ENCODE peak calls at places on chromosomes 5 and 9, in four cellular contexts. R, K, F and L are unnamed samples. For H3K27me3 and H3K4me1, the result is how much of the 10 kb centered on the place peaks cover.

GRCh38 chr5:145243016-145243415 is 592.1 kb downstream of the PRELID2 start:
- DNase-seq in R (no peak), F (no peak), K (no peak), L (no peak)

GRCh38 chr5:113090336-113091106 is 113.9 kb downstream of the DCP2 start:
- DNase-seq in K (no peak), F (no peak), R (no peak), L (no peak)

GRCh38 chr5:68288756-68289134 is 73.2 kb downstream of the PIK3R1 start:
- DNase-seq in K (no peak), R (no peak), F (peak), L (no peak)

GRCh38 chr5:77906806-77907205 is 130.7 kb upstream of the TBCA start:
- DNase-seq in K (no peak), R (peak), F (no peak), L (no peak)

GRCh38 chr5:13211064-13211463 is 733.4 kb downstream of the DNAH5 start:
- DNase-seq in R (no peak), K (no peak), F (no peak), L (no peak)

GRCh38 chr5:159581502-159582249 is 251.4 kb upstream of the IL12B start:
- DNase-seq in K (peak), F (no peak), R (peak), L (no peak)

GRCh38 chr5:140175367-140176027 is 509 bp downstream of the CYSTM1 start:
- DNase-seq in F (peak), R (peak), K (peak), L (peak)

GRCh38 chr9:93111371-93112115 is 15.5 kb downstream of the CARD19 start:
- DNase-seq in F (peak), R (peak), K (no peak), L (peak)

GRCh38 chr5:40689442-40689841 is 9.7 kb downstream of the PTGER4 start:
- DNase-seq in R (peak), K (peak), F (no peak), L (no peak)

GRCh38 chr9:124721109-124721850 is 49.8 kb downstream of the NR6A1 start:
- DNase-seq in F (no peak), K (no peak), R (peak), L (no peak)

GRCh38 chr9:112334319-112334828 is 955 bp upstream of the PTBP3 start:
- DNase-seq in K (no peak), R (peak), F (no peak), L (no peak)

GRCh38 chr9:92439921-92440750 is 15.9 kb upstream of the OMD start:
- DNase-seq in K (no peak), F (no peak), R (peak), L (no peak)

GRCh38 chr5:36459191-36460135 is 146.9 kb upstream of the SLC1A3 start:
- DNase-seq in R (no peak), F (no peak), K (no peak), L (no peak)

GRCh38 chr9:91421987-91422765 is 1.5 kb downstream of the NFIL3 start:
- DNase-seq in K (peak), R (peak), F (no peak), L (no peak)

GRCh38 chr5:142680605-142681259 is 5.2 kb downstream of the FGF1 start:
- DNase-seq in K (no peak), R (peak), F (no peak), L (no peak)

GRCh38 chr5:107875834-107876233 is 205.1 kb upstream of the EFNA5 start:
- DNase-seq in F (no peak), K (no peak), R (peak), L (no peak)

GRCh38 chr9:110655723-110656641 is 12.6 kb upstream of the MUSK start:
- DNase-seq in R (peak), F (no peak), K (no peak), L (no peak)

GRCh38 chr9:112884721-112885120 is 6.0 kb downstream of the SLC46A2 start:
- DNase-seq in F (no peak), K (no peak), R (no peak), L (no peak)

GRCh38 chr9:134913713-134914500 is 3.8 kb downstream of the FCN1 start:
- DNase-seq in R (no peak), K (no peak), F (no peak), L (peak)

GRCh38 chr5:1013238-1013947 is 4.8 kb downstream of the NKD2 start:
- DNase-seq in F (peak), K (no peak), R (no peak), L (peak)

GRCh38 chr9:79120533-79121315 is 451.0 kb upstream of the TLE4 start:
- DNase-seq in F (no peak), K (no peak), R (peak), L (no peak)

GRCh38 chr9:110514861-110515260 is 64.7 kb downstream of the SVEP1 start:
- DNase-seq in R (no peak), F (no peak), K (no peak), L (no peak)

GRCh38 chr5:398475-399295 is 44.3 kb upstream of the EXOC3 start:
- DNase-seq in K (no peak), R (no peak), F (peak), L (peak)

GRCh38 chr9:79023134-79023577 is 548.6 kb upstream of the TLE4 start:
- DNase-seq in K (no peak), R (peak), F (no peak), L (no peak)

GRCh38 chr9:91073811-91074771 is 272.5 kb downstream of the SYK start:
- DNase-seq in R (no peak), K (no peak), F (no peak), L (no peak)

GRCh38 chr9:137163101-137163661 is 6.7 kb downstream of the LRRC26 start:
- DNase-seq in F (no peak), R (no peak), K (no peak), L (no peak)

GRCh38 chr9:113737414-113738271 is 138.5 kb upstream of the ZNF618 start:
- DNase-seq in R (peak), K (peak), F (no peak), L (no peak)

GRCh38 chr5:69504036-69504435 is 11.4 kb downstream of the OCLN start:
- DNase-seq in F (no peak), R (peak), K (no peak), L (no peak)

GRCh38 chr5:39255406-39255805 is 36.0 kb upstream of the FYB1 start:
- DNase-seq in K (no peak), F (no peak), R (no peak), L (no peak)

GRCh38 chr5:135705230-135705631 is 126.4 kb upstream of the CXCL14 start:
- DNase-seq in F (no peak), K (no peak), R (peak), L (no peak)

GRCh38 chr5:51811883-51812282 is 428.6 kb downstream of the ISL1 start:
- DNase-seq in K (no peak), F (no peak), R (no peak), L (no peak)

GRCh38 chr9:122367065-122367464 is 3.8 kb upstream of the PTGS1 start:
- DNase-seq in R (no peak), K (no peak), F (no peak), L (no peak)

GRCh38 chr5:109045710-109046109 is 298.0 kb downstream of the FER start:
- DNase-seq in F (no peak), K (no peak), R (peak), L (no peak)

GRCh38 chr5:130289132-130290088 is 385.1 kb downstream of the CHSY3 start:
- DNase-seq in F (no peak), R (no peak), K (no peak), L (no peak)

GRCh38 chr5:15376088-15376487 is 123.9 kb upstream of the FBXL7 start:
- DNase-seq in F (no peak), K (no peak), R (no peak), L (no peak)

GRCh38 chr5:12358371-12359090 is 454.3 kb upstream of the CTNND2 start:
- DNase-seq in R (no peak), K (no peak), F (no peak), L (no peak)

GRCh38 chr5:141628175-141628788 is 8.4 kb downstream of the HDAC3 start:
- DNase-seq in F (no peak), R (peak), K (no peak), L (no peak)

GRCh38 chr9:36762958-36763357 is 190.3 kb downstream of the MELK start:
- DNase-seq in K (no peak), R (no peak), F (no peak), L (peak)

GRCh38 chr9:36760667-36761066 is 188.0 kb downstream of the MELK start:
- DNase-seq in K (no peak), F (no peak), R (no peak), L (no peak)

GRCh38 chr9:36763778-36764177 is 191.1 kb downstream of the MELK start:
- DNase-seq in K (no peak), R (no peak), F (no peak), L (no peak)

GRCh38 chr9:36759141-36759540 is 186.4 kb downstream of the MELK start:
- DNase-seq in R (no peak), K (no peak), F (no peak), L (no peak)

DNA sequence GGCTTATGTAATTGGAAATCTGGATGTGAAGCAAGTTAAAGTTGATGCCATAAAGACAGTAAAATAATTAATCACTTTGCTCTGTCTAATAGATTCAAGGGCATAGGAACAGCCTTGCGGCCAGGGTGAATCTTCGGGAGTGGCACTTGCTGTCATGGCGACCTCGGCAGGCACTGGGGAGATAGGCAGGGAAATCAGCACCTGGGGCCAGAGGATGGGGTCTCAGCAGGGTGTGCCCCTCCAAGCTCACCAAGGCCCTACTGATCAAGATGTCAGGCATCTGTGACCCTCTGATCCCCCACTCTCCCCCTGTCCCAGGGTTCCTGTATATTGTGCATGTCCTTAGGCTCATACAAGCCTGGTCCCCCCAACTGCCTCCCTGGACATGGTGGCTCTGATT is 187.3 kb downstream of the MELK start:
- DNase-seq in K (no peak), R (no peak), F (no peak), L (no peak)
- H3K27me3 ChIP-seq in K (half or more), R (under half), F (under half), L (under half)

DNA sequence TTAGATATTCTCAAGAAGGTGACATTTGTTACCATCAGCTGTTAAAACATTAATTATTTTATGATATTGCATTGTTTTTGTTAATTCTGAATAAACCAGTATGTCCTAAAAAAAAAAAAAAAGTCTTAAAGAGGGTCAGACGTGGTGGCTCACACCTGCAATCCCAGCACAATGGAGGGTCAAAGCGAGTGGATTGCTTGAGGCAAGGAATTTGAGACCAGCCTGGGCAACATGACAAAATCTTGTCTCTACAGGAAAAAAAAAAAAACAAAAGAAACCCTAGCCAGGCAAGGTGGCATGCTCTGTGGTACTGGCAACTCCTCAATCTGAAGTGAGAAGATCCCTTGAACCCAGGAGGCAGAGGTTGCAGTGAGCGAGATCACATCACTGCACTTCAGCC is 46.8 kb downstream of the CYLC2 start:
- DNase-seq in K (no peak), F (no peak), R (no peak), L (no peak)
- H3K4me1 ChIP-seq in K (under half), F (under half), R (under half), L (under half)

GRCh38 chr5:81650992-81651391 is 99.9 kb downstream of the SSBP2 start:
- DNase-seq in K (no peak), R (no peak), F (no peak), L (no peak)
- H3K27ac ChIP-seq in K (no peak), R (no peak), F (no peak), L (no peak)

DNA sequence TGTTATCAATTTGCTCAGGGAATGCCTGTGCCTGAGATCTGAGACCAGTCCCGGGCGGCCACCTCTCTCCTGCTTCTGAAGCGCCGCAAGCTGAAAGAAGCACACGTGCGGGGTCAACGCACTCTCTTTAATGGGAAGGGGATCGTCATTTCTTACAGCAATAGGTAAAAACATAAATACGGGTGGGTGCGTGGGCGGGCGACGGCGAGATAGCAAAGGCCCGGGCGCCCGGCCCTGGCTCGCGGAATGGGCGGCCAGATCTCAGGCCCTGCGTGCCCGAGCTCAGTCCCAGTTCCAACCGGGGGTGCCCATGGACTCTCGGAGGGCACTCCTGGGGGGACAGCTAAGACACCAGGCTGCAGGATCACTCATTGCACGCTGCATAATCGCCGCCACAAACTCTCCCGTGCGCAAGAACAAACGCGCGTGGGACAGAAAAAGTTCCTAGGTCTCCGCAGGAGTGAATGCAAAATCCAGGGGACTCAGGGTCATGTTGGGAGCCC is 3.0 kb downstream of the NKX2-5 start:
- DNase-seq in K (no peak), R (no peak), F (no peak), L (no peak)
- H3K27me3 ChIP-seq in K (half or more), R (half or more), F (half or more), L (under half)

DNA sequence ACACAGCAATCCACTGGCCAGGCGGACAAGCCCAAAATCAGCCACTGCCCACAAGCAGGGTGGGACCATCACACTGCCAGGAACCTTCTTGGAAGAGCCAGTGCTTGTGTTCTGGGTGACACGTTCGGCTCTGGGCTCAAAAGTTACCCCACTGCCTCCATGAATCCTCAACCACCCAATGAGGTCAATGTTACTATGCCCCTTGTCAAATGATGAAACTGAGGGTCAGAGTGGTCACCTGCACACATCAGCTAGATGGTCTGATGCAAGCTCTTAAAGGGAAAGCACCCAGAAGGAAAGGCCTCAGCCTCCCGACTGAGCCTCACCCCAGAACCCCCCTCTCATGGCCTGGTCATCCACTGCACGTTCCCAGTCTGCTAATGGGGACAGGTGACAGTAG is 114.8 kb downstream of the VAV2 start:
- DNase-seq in F (no peak), R (no peak), K (no peak), L (no peak)
- H3K4me1 ChIP-seq in F (under half), R (under half), K (under half), L (under half)

DNA sequence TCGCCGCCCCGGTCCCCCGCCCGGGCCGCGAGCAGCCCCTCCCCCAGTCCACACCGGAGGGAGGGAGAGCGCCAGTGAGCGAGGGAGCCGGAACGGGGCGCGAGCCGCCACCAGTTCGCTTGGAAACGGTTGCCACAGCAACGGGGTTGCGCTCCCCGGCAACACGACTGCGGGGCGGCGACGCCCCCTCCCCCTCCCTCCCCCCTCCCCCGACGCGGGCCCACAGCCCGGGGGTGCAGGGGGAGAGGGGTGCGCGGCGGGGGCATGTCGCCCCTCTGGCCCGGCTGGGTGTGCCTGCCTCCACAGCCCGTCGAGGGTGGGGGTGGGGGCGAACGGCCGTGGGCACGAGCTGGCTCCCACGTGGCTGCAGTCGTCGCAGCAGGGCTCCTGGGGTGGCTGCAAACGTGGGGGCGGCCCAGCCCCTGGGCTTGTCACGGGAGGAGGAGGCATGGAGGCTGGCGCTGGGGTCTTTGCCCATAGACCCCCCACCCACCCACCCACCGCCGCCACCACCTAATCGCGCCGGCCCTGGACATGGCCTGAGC is 524 bp downstream of the PRR7 start:
- DNase-seq in K (no peak), R (peak), F (peak), L (no peak)
- H3K27ac ChIP-seq in K (no peak), R (peak), F (no peak), L (no peak)

GRCh38 chr5:117058740-117059139 is 484.1 kb upstream of the SEMA6A start:
- DNase-seq in K (no peak), F (no peak), R (no peak), L (no peak)
- H3K27me3 ChIP-seq in K (under half), F (under half), R (under half), L (under half)

DNA sequence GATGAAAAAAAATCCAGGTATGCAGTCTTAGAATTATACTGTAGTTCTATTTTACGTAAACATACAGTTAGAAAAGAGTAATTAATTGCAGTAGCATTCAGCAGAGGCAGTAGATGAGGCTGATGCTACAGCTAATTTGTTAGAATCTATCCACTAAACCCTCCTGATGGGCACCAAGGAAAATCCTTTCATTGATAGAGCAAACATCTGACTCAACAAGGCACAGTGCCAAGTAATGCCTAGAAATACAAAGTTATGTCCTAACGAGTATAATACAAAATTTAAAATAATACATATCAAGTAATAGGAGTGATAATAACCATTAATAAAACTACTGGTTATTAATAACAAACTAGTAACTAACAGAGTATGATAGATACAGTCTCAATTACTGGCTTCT is 9.0 kb downstream of the MOCS2 start:
- DNase-seq in K (no peak), R (peak), F (no peak), L (no peak)
- H3K4me1 ChIP-seq in K (under half), R (under half), F (under half), L (under half)

DNA sequence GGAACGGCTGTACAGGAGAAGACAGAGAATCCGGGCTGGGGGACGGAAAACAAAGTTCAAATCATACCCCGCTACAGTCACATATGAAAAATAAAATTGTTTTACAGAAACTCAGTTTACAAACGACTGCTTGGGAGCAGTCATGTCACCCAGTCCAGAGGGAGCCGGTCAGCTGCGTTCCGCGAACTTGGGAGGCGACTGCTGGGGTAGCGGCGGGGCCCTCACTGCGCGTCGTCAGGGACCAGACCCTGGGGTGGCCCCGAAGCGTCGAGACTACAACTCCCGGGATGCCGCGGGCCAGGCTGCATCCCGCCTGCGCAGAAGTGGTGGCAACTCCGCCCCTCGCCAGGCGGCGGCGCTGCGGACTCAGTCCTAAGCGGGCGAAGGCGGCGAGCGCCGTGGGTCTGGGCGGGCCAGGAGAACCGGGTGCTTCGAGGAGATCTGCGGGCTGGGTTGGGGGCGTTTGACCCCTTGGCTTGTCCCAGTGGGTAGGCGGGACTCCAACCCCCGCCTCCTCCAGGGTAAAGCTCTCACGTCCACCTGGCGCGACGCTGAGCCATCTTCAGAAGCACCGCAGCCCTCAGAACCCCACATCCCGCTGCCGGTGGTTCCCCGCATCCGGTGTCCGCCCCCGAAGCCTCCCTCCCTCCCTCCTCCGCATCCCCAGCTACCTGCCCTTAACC is 4.0 kb downstream of the SIT1 start:
- DNase-seq in F (peak), R (peak), K (peak), L (peak)
- H3K27ac ChIP-seq in F (peak), R (peak), K (peak), L (peak)